ENCODE peak calls at places on chromosomes 6 and 20, in nine cellular contexts. M, S, R, V, J, W, Z, Q and C are unnamed samples.

GRCh38 chr6:24052632-24053031 is 73.4 kb upstream of the NRSN1 start:
- DNase-seq in M (no peak), S (no peak), R (no peak), V (no peak), J (no peak), W (no peak), Z (no peak), Q (no peak), C (no peak)

GRCh38 chr20:25538838-25539665 is 46.3 kb downstream of the NINL start:
- DNase-seq in M (no peak), S (no peak), R (no peak), V (no peak), J (no peak), W (no peak), Z (no peak), Q (no peak), C (peak; percentile 42)

GRCh38 chr6:2920671-2921112 is 17.6 kb upstream of the SERPINB9 start:
- DNase-seq in M (no peak), S (no peak), R (peak; percentile 60), V (no peak), J (no peak), W (no peak), Z (no peak), Q (no peak), C (no peak)

GRCh38 chr20:24784607-24785006 is 164.5 kb upstream of the CST7 start:
- DNase-seq in M (no peak), S (no peak), R (no peak), V (no peak), J (no peak), W (no peak), Z (no peak), Q (no peak), C (no peak)

GRCh38 chr6:70130865-70131264 is 172.0 kb downstream of the COL9A1 start:
- DNase-seq in M (no peak), S (no peak), R (no peak), V (no peak), J (no peak), W (no peak), Z (no peak), Q (no peak), C (no peak)

GRCh38 chr20:31769681-31770080 is 30.6 kb downstream of the TPX2 start:
- DNase-seq in M (no peak), S (no peak), R (no peak), V (no peak), J (no peak), W (no peak), Z (no peak), Q (no peak), C (no peak)

GRCh38 chr6:42344756-42345155 is 107.0 kb downstream of the TRERF1 start:
- DNase-seq in M (no peak), S (peak; percentile 22), R (no peak), V (no peak), J (no peak), W (no peak), Z (no peak), Q (no peak), C (no peak)

GRCh38 chr20:44650777-44651493 is 564 bp downstream of the ADA start:
- DNase-seq in M (no peak), S (no peak), R (peak; percentile 21), V (no peak), J (peak; percentile 50), W (peak; percentile 37), Z (no peak), Q (no peak), C (no peak)

GRCh38 chr6:1224514-1224913 is 87.4 kb upstream of the FOXQ1 start:
- DNase-seq in M (no peak), S (no peak), R (no peak), V (no peak), J (no peak), W (no peak), Z (no peak), Q (no peak), C (no peak)

GRCh38 chr6:45724511-45724910 is 291.1 kb downstream of the CLIC5 start:
- DNase-seq in M (peak; percentile 72), S (peak; percentile 84), R (no peak), V (no peak), J (peak; percentile 67), W (no peak), Z (no peak), Q (no peak), C (no peak)

GRCh38 chr6:34680802-34681515 is 15.6 kb downstream of the ILRUN start:
- DNase-seq in M (peak; percentile 67), S (peak; percentile 59), R (no peak), V (no peak), J (no peak), W (no peak), Z (no peak), Q (no peak), C (no peak)

GRCh38 chr20:24672886-24673677 is 203.7 kb downstream of the SYNDIG1 start:
- DNase-seq in M (peak; percentile 79), S (peak; percentile 97), R (no peak), V (no peak), J (peak; percentile 4), W (no peak), Z (no peak), Q (no peak), C (no peak)

GRCh38 chr6:1347187-1347560 is 35.3 kb downstream of the FOXQ1 start:
- DNase-seq in M (no peak), S (no peak), R (no peak), V (no peak), J (no peak), W (no peak), Z (no peak), Q (no peak), C (no peak)

DNA sequence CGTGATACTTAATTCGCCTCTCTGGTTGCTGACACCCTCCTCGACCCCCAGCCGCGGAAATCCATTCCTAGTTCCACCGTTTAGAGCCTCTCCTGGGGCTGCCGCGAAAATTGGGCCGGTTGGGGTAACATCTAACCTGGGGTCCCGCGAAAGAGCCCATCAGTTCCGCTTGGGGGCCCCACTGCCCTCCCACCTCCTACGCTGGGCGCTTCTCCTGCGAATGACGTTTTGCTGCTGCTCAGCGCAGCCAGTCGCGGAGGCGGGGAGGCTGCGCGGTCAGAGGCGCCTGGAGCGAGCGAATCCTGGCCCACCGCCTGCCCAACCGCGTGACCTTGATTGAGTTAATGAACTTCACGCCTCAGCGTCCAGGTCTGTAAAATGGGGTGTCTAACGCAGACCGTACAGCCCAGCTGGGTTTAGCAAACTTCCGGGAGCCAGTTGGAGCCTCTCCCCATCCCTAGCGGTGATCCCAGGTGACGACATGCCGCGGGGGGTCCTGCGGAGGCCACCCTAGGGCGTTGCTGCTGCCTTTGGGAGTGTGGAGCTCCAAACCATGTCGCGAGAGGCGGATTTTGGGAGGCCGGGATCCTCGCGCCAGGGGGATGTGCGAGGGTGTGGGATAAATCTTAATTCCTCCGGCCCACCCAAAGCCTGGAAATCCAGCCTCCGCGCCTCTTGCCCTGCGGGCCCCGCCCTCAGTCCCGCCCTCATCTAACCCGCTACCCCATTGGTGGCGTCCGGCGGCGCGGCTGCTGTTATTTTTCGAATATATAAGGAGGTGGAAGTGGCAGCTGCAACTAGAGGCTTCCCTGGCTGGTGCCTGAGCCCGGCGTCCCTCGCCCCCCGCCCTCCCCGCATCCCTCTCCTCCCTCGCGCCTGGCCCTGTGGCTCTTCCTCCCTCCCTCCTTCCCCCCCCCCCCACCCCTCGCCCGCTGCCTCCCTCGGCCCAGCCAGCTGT is at the start of gene CDC25B:
- DNase-seq in M (peak; percentile 89), S (peak; percentile 83), R (peak; percentile 96), V (peak; percentile 96), J (peak; percentile 96), W (peak; percentile 93), Z (peak; percentile 75), Q (peak; percentile 94), C (peak; percentile 94)
- TF ChIP-seq CTCF in M (peak; percentile 32), S (peak; percentile 22), R (peak; percentile 15), V (peak; percentile 92), J (peak; percentile 78), W (peak; percentile 40), Z (peak; percentile 61), Q (peak; percentile 48), C (peak; percentile 37)

DNA sequence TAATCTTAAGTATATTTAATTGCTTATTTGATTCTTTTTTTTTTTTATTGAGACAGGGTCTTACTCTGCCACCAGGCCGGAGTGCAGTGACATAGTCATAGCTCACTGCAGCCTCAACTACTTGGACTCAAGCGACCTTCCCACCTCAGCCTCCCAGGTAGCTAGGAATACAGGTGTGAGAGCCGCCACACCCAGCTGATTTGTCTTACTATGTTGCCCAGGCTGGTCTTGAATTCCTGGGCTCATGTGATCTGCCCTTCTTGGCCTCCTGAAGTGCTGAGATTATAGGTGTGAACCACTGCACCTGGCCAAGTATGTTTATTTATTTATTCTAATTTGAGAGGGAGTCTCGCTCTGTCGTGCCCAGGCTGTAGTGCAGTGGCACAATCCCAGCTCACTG is 38.2 kb downstream of the PTPN1 start:
- DNase-seq in M (no peak), S (no peak), R (no peak), V (peak; percentile 44), J (no peak), W (no peak), Z (no peak), Q (no peak), C (no peak)
- H3K4me1 ChIP-seq in M (peaks cover 4% of the 10 kb centered on the region), S (peaks cover 15% of the 10 kb centered on the region), R (no peaks in the 10 kb centered on the region), V (peaks cover 32% of the 10 kb centered on the region), J (peaks cover 11% of the 10 kb centered on the region), W (peaks cover 70% of the 10 kb centered on the region), Z (peaks cover 82% of the 10 kb centered on the region), Q (no peaks in the 10 kb centered on the region), C (peaks cover 5% of the 10 kb centered on the region)

DNA sequence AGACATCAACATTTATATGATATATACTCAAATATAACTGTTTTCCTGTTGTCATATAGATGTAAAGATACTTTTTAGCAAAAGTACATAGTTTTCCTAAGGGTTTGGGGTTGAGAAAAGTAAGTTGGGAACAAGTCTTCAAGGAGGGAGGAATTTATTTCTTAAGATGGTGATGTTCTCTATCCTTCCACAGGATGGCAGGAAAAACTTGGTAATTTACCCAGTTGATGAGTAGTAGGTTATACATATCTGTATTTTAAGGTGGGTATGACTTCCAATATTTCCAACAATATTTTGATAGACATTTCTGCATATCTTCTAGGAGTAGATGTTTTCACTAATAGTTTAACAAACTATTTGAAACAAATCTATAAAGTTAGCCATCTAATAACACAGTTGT is 254.4 kb downstream of the RIMS1 start:
- DNase-seq in M (peak; percentile 11), S (peak; percentile 38), R (peak; percentile 33), V (no peak), J (no peak), W (no peak), Z (no peak), Q (no peak), C (no peak)
- TF ChIP-seq CTCF in M (peak; percentile 32), S (peak; percentile 37), R (peak; percentile 51), V (no peak), J (no peak), W (no peak), Z (no peak), Q (peak; percentile 19), C (no peak)

DNA sequence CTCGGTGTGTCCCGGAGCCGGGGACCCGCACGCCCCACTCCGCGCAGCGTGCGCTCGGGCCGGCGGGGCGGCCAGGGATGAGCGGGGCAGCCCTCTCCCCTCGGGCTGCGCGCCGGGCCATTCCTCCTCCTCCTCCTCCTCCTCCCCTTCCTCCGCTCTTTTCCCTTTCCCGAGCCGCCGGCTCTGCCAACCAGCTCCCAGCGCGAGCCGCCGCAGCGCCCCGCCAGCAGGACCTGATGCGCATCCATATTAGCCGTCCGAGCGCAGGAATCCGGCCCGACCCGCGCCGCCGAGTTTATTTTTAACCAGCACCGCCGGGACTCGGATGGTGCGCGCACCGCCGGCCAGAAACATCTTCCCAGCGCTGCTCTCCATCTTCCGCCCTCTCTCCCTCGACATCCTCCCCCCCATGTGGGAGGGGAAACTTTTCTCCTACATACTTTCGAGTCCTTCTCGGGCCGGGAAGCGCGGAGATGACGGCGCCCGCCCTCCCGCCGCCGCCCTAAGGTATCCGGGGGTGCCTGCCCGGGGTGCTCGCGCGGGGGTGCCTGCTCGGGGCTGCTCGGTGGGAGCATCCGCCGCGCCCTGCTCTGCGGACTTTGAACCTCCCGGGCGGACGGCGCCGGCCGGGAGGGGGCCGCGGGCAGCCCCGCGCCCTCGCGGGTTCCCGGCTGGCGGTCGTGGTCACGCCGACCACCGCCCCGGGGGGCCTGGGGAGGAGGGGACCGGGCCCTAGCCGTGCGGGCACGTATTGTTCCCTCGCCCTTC is 619 bp downstream of the RREB1 start:
- DNase-seq in M (peak; percentile 58), S (peak; percentile 49), R (peak; percentile 78), V (peak; percentile 61), J (peak; percentile 77), W (peak; percentile 66), Z (no peak), Q (peak; percentile 77), C (peak; percentile 69)
- H3K4me1 ChIP-seq in M (peaks cover 30% of the 10 kb centered on the region), S (peaks cover 10% of the 10 kb centered on the region), R (peaks cover 44% of the 10 kb centered on the region), V (peaks cover 39% of the 10 kb centered on the region), J (peaks cover 7% of the 10 kb centered on the region), W (peaks cover 45% of the 10 kb centered on the region), Z (peaks cover 57% of the 10 kb centered on the region), Q (peaks cover 22% of the 10 kb centered on the region), C (peaks cover 34% of the 10 kb centered on the region)